ENCODE peak calls at places on chromosomes 6 and 20, in seven cellular contexts. J, W, U, K, R, Z and L are unnamed samples.

GRCh38 chr20:62150236-62150575 is 6.6 kb downstream of the SS18L1 start:
- DNase-seq in W (no peak), U (no peak), R (no peak), J (no peak), Z (no peak), K (no peak), L (no peak)

GRCh38 chr20:50191065-50191565 is 485 bp downstream of the CEBPB start:
- DNase-seq in K (no peak), Z (no peak), J (peak; percentile 79), U (peak; percentile 54), W (peak; percentile 63), R (no peak), L (no peak)

GRCh38 chr20:2234788-2235187 is 61.0 kb upstream of the TGM3 start:
- DNase-seq in U (no peak), W (no peak), Z (no peak), K (no peak), R (no peak), J (no peak), L (peak; percentile 86)

GRCh38 chr20:38725959-38726848 is 1.9 kb downstream of the SLC32A1 start:
- DNase-seq in R (no peak), K (no peak), U (peak; percentile 46), W (peak; percentile 90), Z (peak; percentile 84), J (peak; percentile 65), L (no peak)

GRCh38 chr20:36849333-36850065 is 26.4 kb upstream of the TLDC2 start:
- DNase-seq in J (no peak), W (no peak), Z (no peak), R (no peak), U (no peak), K (no peak), L (no peak)

GRCh38 chr6:148653138-148653776 is 93.6 kb upstream of the UST start:
- DNase-seq in U (peak; percentile 23), Z (peak; percentile 1), J (no peak), W (no peak), R (peak; percentile 5), K (no peak), L (no peak)

GRCh38 chr6:132130530-132131298 is 179.5 kb upstream of the CCN2 start:
- DNase-seq in K (peak; percentile 17), R (no peak), W (no peak), J (no peak), U (peak; percentile 43), Z (no peak), L (no peak)

GRCh38 chr6:167056370-167056769 is 57.2 kb downstream of the CEP43 start:
- DNase-seq in J (no peak), Z (no peak), W (no peak), U (no peak), K (peak; percentile 63), R (no peak), L (no peak)

GRCh38 chr20:58225490-58226200 is 2.8 kb downstream of the ANKRD60 start:
- DNase-seq in Z (no peak), R (no peak), W (no peak), U (no peak), J (no peak), K (no peak), L (no peak)

GRCh38 chr6:129671442-129672344 is 38.3 kb downstream of the ARHGAP18 start:
- DNase-seq in J (peak; percentile 85), R (no peak), Z (no peak), K (no peak), W (no peak), U (peak; percentile 29), L (no peak)

GRCh38 chr6:82841309-82841708 is 224.3 kb downstream of the UBE3D start:
- DNase-seq in R (no peak), K (no peak), Z (no peak), U (no peak), W (no peak), J (no peak), L (no peak)

GRCh38 chr6:1086446-1086845 is 225.5 kb upstream of the FOXQ1 start:
- DNase-seq in U (no peak), J (no peak), W (no peak), Z (no peak), K (no peak), R (no peak), L (no peak)

GRCh38 chr6:121435444-121436069 is at the start of gene GJA1:
- DNase-seq in U (peak; percentile 89), K (peak; percentile 62), J (no peak), W (no peak), R (peak; percentile 60), Z (peak; percentile 73), L (no peak)

GRCh38 chr6:16882230-16882629 is 121.0 kb upstream of the ATXN1 start:
- DNase-seq in U (no peak), K (no peak), R (no peak), Z (no peak), W (no peak), J (no peak), L (no peak)

GRCh38 chr6:147586044-147586443 is 77.6 kb downstream of the SAMD5 start:
- DNase-seq in Z (no peak), K (no peak), W (no peak), U (no peak), J (no peak), R (no peak), L (no peak)

GRCh38 chr6:150894935-150895686 is 29.6 kb downstream of the MTHFD1L start:
- DNase-seq in R (no peak), K (no peak), J (peak; percentile 58), Z (peak; percentile 33), U (peak; percentile 35), W (peak; percentile 76), L (no peak)

GRCh38 chr20:17471606-17472187 is 59.5 kb downstream of the BFSP1 start:
- DNase-seq in W (no peak), K (no peak), J (no peak), U (no peak), Z (no peak), R (no peak), L (peak; percentile 90)

GRCh38 chr6:106787327-106788196 is 158.2 kb downstream of the QRSL1 start:
- DNase-seq in U (no peak), J (no peak), Z (no peak), R (no peak), K (no peak), W (no peak), L (no peak)

GRCh38 chr20:45469336-45470261 is at the start of gene WFDC2:
- DNase-seq in K (no peak), R (no peak), W (no peak), Z (peak; percentile 13), U (no peak), J (no peak), L (no peak)

GRCh38 chr20:22453244-22454080 is 130.9 kb downstream of the FOXA2 start:
- DNase-seq in K (no peak), Z (peak; percentile 46), W (no peak), J (no peak), U (no peak), R (peak; percentile 10), L (no peak)

GRCh38 chr6:117919775-117920492 is 12.9 kb downstream of the SLC35F1 start:
- DNase-seq in Z (peak; percentile 80), J (no peak), U (no peak), K (peak; percentile 45), R (no peak), W (peak; percentile 38), L (no peak)

GRCh38 chr6:168231393-168231957 is 88.1 kb downstream of the DACT2 start:
- DNase-seq in R (no peak), W (no peak), J (no peak), Z (no peak), K (no peak), U (no peak), L (no peak)

GRCh38 chr6:42302441-42302840 is 84.8 kb upstream of the MRPS10 start:
- DNase-seq in J (no peak), Z (no peak), R (no peak), K (no peak), W (no peak), U (no peak), L (no peak)

GRCh38 chr20:50598074-50598473 is 87.9 kb downstream of the PTPN1 start:
- DNase-seq in W (no peak), K (no peak), Z (no peak), R (no peak), J (no peak), U (no peak), L (no peak)

GRCh38 chr6:89368107-89368506 is 15.6 kb upstream of the UBE2J1 start:
- DNase-seq in W (peak; percentile 81), R (no peak), J (peak; percentile 73), Z (peak; percentile 83), U (peak; percentile 52), K (no peak), L (no peak)

GRCh38 chr6:79946773-79947190 is 571 bp downstream of the ELOVL4 start:
- DNase-seq in J (peak; percentile 48), U (peak; percentile 43), R (peak; percentile 6), K (peak; percentile 42), W (peak; percentile 34), Z (peak; percentile 41), L (no peak)

GRCh38 chr6:25963426-25964123 is 973 bp downstream of the TRIM38 start:
- DNase-seq in W (no peak), R (no peak), J (no peak), K (no peak), Z (no peak), U (peak; percentile 18), L (no peak)

GRCh38 chr20:41133709-41134361 is 3.5 kb upstream of the PLCG1 start:
- DNase-seq in K (peak; percentile 80), U (no peak), W (no peak), Z (no peak), R (no peak), J (peak; percentile 54), L (no peak)

GRCh38 chr6:159343709-159344108 is 174.5 kb downstream of the FNDC1 start:
- DNase-seq in J (no peak), U (no peak), R (no peak), Z (no peak), K (no peak), W (no peak), L (no peak)

GRCh38 chr20:48975955-48976354 is 54.4 kb downstream of the ARFGEF2 start:
- DNase-seq in K (no peak), U (no peak), Z (no peak), W (no peak), R (no peak), J (no peak), L (no peak)

GRCh38 chr20:63947638-63948456 is 8.4 kb downstream of the UCKL1 start:
- DNase-seq in W (no peak), Z (no peak), J (no peak), R (no peak), U (no peak), K (no peak), L (no peak)